ENCODE peak calls at places on chromosome 2, in ten cellular contexts. I, F, B, X, D, T, W, S, G and K are unnamed samples.

GRCh38 chr2:209577376-209578357 is 153.8 kb downstream of the MAP2 start:
- DNase-seq in I (no peak), F (no peak), B (no peak), X (peak), D (no peak), T (no peak), W (peak), S (no peak), G (no peak), K (no peak)

GRCh38 chr2:148922776-148923175 is 47.7 kb downstream of the KIF5C start:
- DNase-seq in I (no peak), F (no peak), B (no peak), X (no peak), D (no peak), T (no peak), W (no peak), S (no peak), G (no peak), K (no peak)

GRCh38 chr2:113376248-113376934 is 61.1 kb upstream of the ZNG1B start:
- DNase-seq in I (no peak), F (no peak), B (no peak), X (no peak), D (no peak), T (no peak), W (no peak), S (no peak), G (no peak), K (no peak)

GRCh38 chr2:190318931-190319556 is 582 bp downstream of the HIBCH start:
- DNase-seq in I (no peak), F (no peak), B (no peak), X (no peak), D (no peak), T (no peak), W (no peak), S (no peak), G (no peak), K (no peak)

GRCh38 chr2:129879614-129880180 is 99.8 kb upstream of the RAB6C start:
- DNase-seq in I (no peak), F (no peak), B (no peak), X (no peak), D (no peak), T (no peak), W (no peak), S (no peak), G (no peak), K (no peak)

GRCh38 chr2:24399434-24400206 is 39.3 kb upstream of the ITSN2 start:
- DNase-seq in I (no peak), F (no peak), B (no peak), X (no peak), D (no peak), T (no peak), W (peak), S (no peak), G (no peak), K (no peak)

GRCh38 chr2:134120718-134121630 is 132.9 kb upstream of the MGAT5 start:
- DNase-seq in I (no peak), F (peak), B (peak), X (peak), D (no peak), T (peak), W (peak), S (peak), G (peak), K (peak)

GRCh38 chr2:119266091-119266589 is 42.5 kb downstream of the STEAP3 start:
- DNase-seq in I (no peak), F (no peak), B (no peak), X (no peak), D (no peak), T (no peak), W (no peak), S (no peak), G (no peak), K (no peak)

GRCh38 chr2:43539991-43540860 is 55.6 kb downstream of the THADA start:
- DNase-seq in I (peak), F (no peak), B (no peak), X (no peak), D (peak), T (no peak), W (no peak), S (peak), G (peak), K (peak)

GRCh38 chr2:176134978-176135575 is 5.6 kb downstream of the HOXD8 start:
- DNase-seq in I (no peak), F (no peak), B (no peak), X (no peak), D (no peak), T (no peak), W (no peak), S (no peak), G (peak), K (no peak)

GRCh38 chr2:219059375-219059724 is 1.4 kb downstream of the IHH start:
- DNase-seq in I (no peak), F (no peak), B (no peak), X (peak), D (no peak), T (no peak), W (no peak), S (no peak), G (no peak), K (no peak)

GRCh38 chr2:241187101-241187690 is 1.3 kb upstream of the ANO7 start:
- DNase-seq in I (no peak), F (no peak), B (no peak), X (no peak), D (no peak), T (no peak), W (no peak), S (no peak), G (no peak), K (no peak)

GRCh38 chr2:148994341-148994740 is 44.2 kb upstream of the LYPD6B start:
- DNase-seq in I (no peak), F (no peak), B (no peak), X (no peak), D (no peak), T (no peak), W (peak), S (no peak), G (no peak), K (no peak)

GRCh38 chr2:113015655-113016054 is 10.4 kb downstream of the IL36A start:
- DNase-seq in I (no peak), F (no peak), B (no peak), X (no peak), D (no peak), T (no peak), W (no peak), S (no peak), G (no peak), K (no peak)

GRCh38 chr2:109066501-109066900 is 62.5 kb upstream of the SH3RF3 start:
- DNase-seq in I (no peak), F (no peak), B (no peak), X (no peak), D (no peak), T (no peak), W (no peak), S (no peak), G (no peak), K (no peak)

GRCh38 chr2:163213699-163214098 is 375.1 kb upstream of the KCNH7 start:
- DNase-seq in I (no peak), F (no peak), B (no peak), X (no peak), D (peak), T (no peak), W (no peak), S (peak), G (no peak), K (no peak)

GRCh38 chr2:121527009-121527682 is 3.5 kb upstream of the RNU4ATAC start:
- DNase-seq in I (no peak), F (no peak), B (no peak), X (no peak), D (no peak), T (no peak), W (no peak), S (no peak), G (no peak), K (no peak)

GRCh38 chr2:157459486-157459885 is 15.6 kb upstream of the CYTIP start:
- DNase-seq in I (no peak), F (no peak), B (no peak), X (no peak), D (no peak), T (no peak), W (no peak), S (no peak), G (no peak), K (no peak)

GRCh38 chr2:23385748-23386421 is 906 bp downstream of the KLHL29 start:
- DNase-seq in I (no peak), F (no peak), B (no peak), X (peak), D (no peak), T (peak), W (no peak), S (no peak), G (peak), K (no peak)

GRCh38 chr2:72694715-72695496 is 130.9 kb downstream of the EXOC6B start:
- DNase-seq in I (peak), F (no peak), B (no peak), X (peak), D (no peak), T (no peak), W (no peak), S (peak), G (peak), K (peak)

GRCh38 chr2:104952976-104953375 is 84.9 kb upstream of the MRPS9 start:
- DNase-seq in I (no peak), F (no peak), B (no peak), X (no peak), D (no peak), T (no peak), W (no peak), S (no peak), G (no peak), K (no peak)

GRCh38 chr2:151947524-151948165 is 119.4 kb upstream of the ARL5A start:
- DNase-seq in I (no peak), F (no peak), B (no peak), X (no peak), D (no peak), T (peak), W (no peak), S (peak), G (no peak), K (no peak)

GRCh38 chr2:387980-388421 is 100.1 kb upstream of the ALKAL2 start:
- DNase-seq in I (no peak), F (no peak), B (no peak), X (no peak), D (no peak), T (no peak), W (no peak), S (no peak), G (no peak), K (no peak)

GRCh38 chr2:231714639-231715498 is 6.5 kb downstream of the PTMA start:
- DNase-seq in I (no peak), F (peak), B (no peak), X (peak), D (no peak), T (peak), W (peak), S (peak), G (peak), K (no peak)

GRCh38 chr2:205984381-205984780 is 101.6 kb downstream of the INO80D start:
- DNase-seq in I (no peak), F (no peak), B (no peak), X (no peak), D (no peak), T (no peak), W (no peak), S (no peak), G (no peak), K (no peak)

GRCh38 chr2:210195066-210195852 is 24.1 kb upstream of the KANSL1L start:
- DNase-seq in I (no peak), F (no peak), B (no peak), X (no peak), D (no peak), T (no peak), W (peak), S (peak), G (no peak), K (peak)

GRCh38 chr2:166335284-166335683 is 40.5 kb downstream of the SCN9A start:
- DNase-seq in I (no peak), F (no peak), B (no peak), X (no peak), D (no peak), T (no peak), W (no peak), S (no peak), G (no peak), K (no peak)

GRCh38 chr2:151891566-151892194 is 63.5 kb upstream of the ARL5A start:
- DNase-seq in I (no peak), F (no peak), B (no peak), X (no peak), D (no peak), T (peak), W (no peak), S (no peak), G (no peak), K (no peak)

GRCh38 chr2:79272616-79273015 is 113.1 kb upstream of the REG3A start:
- DNase-seq in I (no peak), F (no peak), B (no peak), X (no peak), D (no peak), T (no peak), W (no peak), S (no peak), G (no peak), K (no peak)